ENCODE peak calls at places on chromosomes 16 and 17, in five cellular contexts. Q is CD4-positive, alpha-beta memory T cell; V is endothelial cell of umbilical vein; P is OCI-LY7; L is A673. A is an unnamed sample.

GRCh38 chr17:41724476-41725030 is 9.9 kb downstream of the HAP1 start:
- DNase-seq in Q (no peak), V (no peak), P (no peak), L (no peak), A (no peak)

GRCh38 chr17:2980904-2981246 is 82.5 kb downstream of the OR1D5 start:
- DNase-seq in Q (no peak), V (no peak), P (no peak), L (no peak), A (no peak)

GRCh38 chr16:66486773-66487579 is 59.9 kb downstream of the BEAN1 start:
- DNase-seq in Q (no peak), V (peak; percentile 69), P (no peak), L (no peak), A (no peak)

GRCh38 chr16:10600792-10601443 is 20.5 kb upstream of the EMP2 start:
- DNase-seq in Q (no peak), V (no peak), P (no peak), L (no peak), A (no peak)

GRCh38 chr17:63555475-63556156 is 5.3 kb downstream of the DCAF7 start:
- DNase-seq in Q (no peak), V (no peak), P (no peak), L (no peak), A (no peak)

GRCh38 chr17:10815318-10815717 is 11.4 kb upstream of the TMEM238L start:
- DNase-seq in Q (no peak), V (no peak), P (no peak), L (no peak), A (no peak)

GRCh38 chr17:66420961-66421371 is 118.6 kb downstream of the PRKCA start:
- DNase-seq in Q (no peak), V (no peak), P (no peak), L (no peak), A (no peak)

GRCh38 chr16:31043352-31043751 is 10.0 kb downstream of the STX4 start:
- DNase-seq in Q (no peak), V (no peak), P (no peak), L (no peak), A (no peak)

GRCh38 chr16:2686912-2687507 is 4.7 kb downstream of the KCTD5 start:
- DNase-seq in Q (no peak), V (no peak), P (peak; percentile 57), L (no peak), A (no peak)

GRCh38 chr16:80527297-80527696 is 13.5 kb upstream of the DYNLRB2 start:
- DNase-seq in Q (peak; percentile 17), V (peak; percentile 57), P (peak; percentile 60), L (peak; percentile 25), A (peak; percentile 24)

GRCh38 chr17:43438626-43439529 is 40.1 kb downstream of the ARL4D start:
- DNase-seq in Q (no peak), V (no peak), P (no peak), L (no peak), A (no peak)

GRCh38 chr17:57684711-57685498 is 60.2 kb downstream of the CCDC182 start:
- DNase-seq in Q (no peak), V (no peak), P (peak; percentile 49), L (no peak), A (no peak)

GRCh38 chr17:18139949-18140348 is 31.4 kb downstream of the MYO15A start:
- DNase-seq in Q (no peak), V (no peak), P (no peak), L (no peak), A (no peak)

GRCh38 chr16:12682441-12682840 is 121.2 kb downstream of the CPPED1 start:
- DNase-seq in Q (no peak), V (no peak), P (no peak), L (no peak), A (no peak)

GRCh38 chr17:3669548-3669947 is 936 bp downstream of the EMC6 start:
- DNase-seq in Q (no peak), V (no peak), P (no peak), L (peak; percentile 44), A (no peak)

GRCh38 chr17:31394544-31394943 is 3.1 kb downstream of the RAB11FIP4 start:
- DNase-seq in Q (no peak), V (peak; percentile 64), P (peak; percentile 48), L (peak; percentile 54), A (no peak)

GRCh38 chr17:3918372-3919122 is 2.3 kb upstream of the P2RX1 start:
- DNase-seq in Q (no peak), V (no peak), P (no peak), L (no peak), A (no peak)

GRCh38 chr17:62668091-62668804 is 40.8 kb downstream of the MRC2 start:
- DNase-seq in Q (no peak), V (no peak), P (no peak), L (peak; percentile 48), A (no peak)

GRCh38 chr17:80001376-80001775 is 34.3 kb downstream of the TBC1D16 start:
- DNase-seq in Q (no peak), V (no peak), P (no peak), L (no peak), A (no peak)

GRCh38 chr17:80003969-80004368 is 31.7 kb downstream of the TBC1D16 start:
- DNase-seq in Q (no peak), V (no peak), P (no peak), L (no peak), A (no peak)

GRCh38 chr17:80000955-80001354 is 34.7 kb downstream of the TBC1D16 start:
- DNase-seq in Q (no peak), V (no peak), P (no peak), L (no peak), A (no peak)

GRCh38 chr17:80002690-80003490 is 32.8 kb downstream of the TBC1D16 start:
- DNase-seq in Q (no peak), V (no peak), P (no peak), L (no peak), A (no peak)

GRCh38 chr17:80002242-80002641 is 33.4 kb downstream of the TBC1D16 start:
- DNase-seq in Q (no peak), V (no peak), P (no peak), L (no peak), A (no peak)
- H3K4me3 ChIP-seq in Q (no peak overlapping the region), V (no peak overlapping the region), P (no peak overlapping the region), L (no peak overlapping the region), A (no peak overlapping the region)

GRCh38 chr16:77404823-77405222 is 30.0 kb downstream of the ADAMTS18 start:
- DNase-seq in Q (no peak), V (no peak), P (no peak), L (no peak), A (no peak)
- H3K27ac ChIP-seq in Q (no peak overlapping the region), V (no peak overlapping the region), P (no peak overlapping the region), L (no peak overlapping the region), A (no peak overlapping the region)

GRCh38 chr16:56222482-56222997 is 31.3 kb downstream of the GNAO1 start:
- DNase-seq in Q (no peak), V (no peak), P (no peak), L (no peak), A (no peak)
- H3K4me1 ChIP-seq in Q (peaks cover 31% of the 10 kb centered on the region), V (no peaks in the 10 kb centered on the region), P (no peaks in the 10 kb centered on the region), L (no peaks in the 10 kb centered on the region), A (peaks cover 31% of the 10 kb centered on the region)

DNA sequence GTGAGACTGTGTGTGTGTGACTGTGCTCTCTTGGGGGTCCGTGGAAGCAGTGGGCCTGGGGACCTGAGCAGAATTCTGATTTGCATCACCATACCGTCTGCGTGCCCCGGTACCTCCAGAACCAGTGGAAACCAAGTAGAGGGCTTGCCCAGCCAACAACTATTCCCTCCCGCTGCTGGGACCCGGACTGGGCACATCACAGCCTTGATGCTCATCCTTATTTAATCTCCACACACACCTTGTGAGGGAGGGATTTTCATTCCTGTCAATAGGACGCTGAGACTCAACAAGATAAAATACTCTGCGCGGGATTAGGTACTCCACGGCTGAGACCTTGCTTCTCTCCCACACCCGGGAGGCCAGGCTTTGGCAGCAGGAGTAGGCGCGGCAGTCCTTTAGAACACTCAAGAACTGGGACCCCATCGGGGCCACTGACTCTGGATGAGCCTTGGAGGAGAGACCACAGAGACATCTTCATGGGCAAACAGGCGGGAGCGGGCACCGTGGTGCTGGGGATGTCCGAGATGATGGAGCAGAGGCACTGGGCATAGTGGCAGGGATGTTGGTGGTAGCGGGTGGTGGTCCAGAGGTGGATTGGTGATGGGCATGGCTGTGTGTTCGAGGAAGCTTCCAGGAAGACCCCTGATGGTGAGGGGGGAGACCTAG is 208.0 kb downstream of the NTN1 start:
- DNase-seq in Q (no peak), V (no peak), P (no peak), L (no peak), A (no peak)
- H3K4me3 ChIP-seq in Q (no peak overlapping the region), V (no peak overlapping the region), P (no peak overlapping the region), L (no peak overlapping the region), A (no peak overlapping the region)

DNA sequence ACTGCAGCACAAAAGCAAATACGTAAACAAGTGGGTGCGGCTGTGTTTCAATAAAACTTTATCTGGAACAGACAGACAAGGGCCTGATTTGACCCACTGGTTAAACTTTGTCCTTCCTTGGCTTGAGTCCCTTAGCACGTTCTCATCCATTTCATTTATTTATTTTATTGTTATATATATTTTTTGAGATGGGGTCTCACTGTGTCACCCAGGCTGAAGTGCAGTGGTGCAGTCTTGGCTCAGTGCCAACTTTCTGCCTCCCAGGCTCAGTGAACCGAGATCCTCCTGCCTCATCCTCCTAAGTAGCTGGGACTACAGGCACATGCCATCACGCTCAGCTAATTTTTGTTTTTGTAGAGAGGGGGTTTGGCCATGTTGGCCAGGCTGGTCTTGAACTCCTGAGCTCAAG is 64.3 kb downstream of the MYH11 start:
- DNase-seq in Q (no peak), V (no peak), P (peak; percentile 61), L (no peak), A (no peak)
- H3K27ac ChIP-seq in Q (no peak overlapping the region), V (no peak overlapping the region), P (no peak overlapping the region), L (no peak overlapping the region), A (no peak overlapping the region)

DNA sequence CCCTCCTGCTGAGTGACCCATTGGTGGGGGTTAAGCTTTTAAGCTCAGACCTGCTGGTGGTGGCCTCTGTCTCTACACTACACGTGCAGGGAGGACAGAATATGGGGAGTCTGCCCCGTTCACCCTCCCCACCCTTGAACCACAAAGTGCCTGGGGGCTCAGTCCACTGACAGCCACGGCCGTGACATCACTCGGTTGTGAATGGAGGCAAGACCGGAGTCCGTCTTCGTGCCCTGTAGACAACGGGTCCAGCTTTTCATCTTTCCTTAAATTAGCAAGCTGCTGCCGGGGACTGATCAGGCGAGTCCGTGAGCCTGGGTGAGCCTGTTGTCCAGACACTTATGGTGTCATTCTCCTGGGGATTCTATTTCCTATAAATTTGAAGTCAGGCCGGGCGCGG is 67.4 kb downstream of the CRISPLD2 start:
- DNase-seq in Q (no peak), V (no peak), P (no peak), L (no peak), A (no peak)
- H3K4me1 ChIP-seq in Q (peaks cover 8% of the 10 kb centered on the region), V (peaks cover 18% of the 10 kb centered on the region), P (peaks cover 34% of the 10 kb centered on the region), L (no peaks in the 10 kb centered on the region), A (peaks cover 6% of the 10 kb centered on the region)

GRCh38 chr17:16418684-16419066 is 3.3 kb downstream of the TRPV2 start:
- DNase-seq in Q (no peak), V (no peak), P (no peak), L (no peak), A (no peak)

GRCh38 chr17:16417399-16417798 is 2.0 kb downstream of the TRPV2 start:
- DNase-seq in Q (no peak), V (no peak), P (no peak), L (no peak), A (no peak)

GRCh38 chr17:16417896-16418683 is 2.7 kb downstream of the TRPV2 start:
- DNase-seq in Q (no peak), V (no peak), P (no peak), L (no peak), A (no peak)

GRCh38 chr17:16419074-16419928 is 3.9 kb downstream of the TRPV2 start:
- DNase-seq in Q (no peak), V (peak; percentile 63), P (no peak), L (peak; percentile 59), A (no peak)

GRCh38 chr17:16415031-16415924 is at the start of gene TRPV2:
- DNase-seq in Q (peak; percentile 52), V (no peak), P (peak; percentile 80), L (no peak), A (peak; percentile 38)
- H3K4me3 ChIP-seq in Q (peak within 1 kb of the TSS; percentile 47), V (no peak within 1 kb of the TSS), P (peak within 1 kb of the TSS; percentile 71), L (no peak within 1 kb of the TSS), A (peak within 1 kb of the TSS; percentile 93)